ENCODE peak calls at places on chromosomes 1 and 21, in nine cellular contexts. Y, F, Q, V, P, L, O, X and J are unnamed samples.

GRCh38 chr1:152623203-152623844 is 421 bp upstream of the LCE3A start:
- DNase-seq in Y (no peak), F (no peak), Q (peak), V (no peak), P (no peak), L (no peak), O (peak), X (no peak), J (no peak)

GRCh38 chr1:50704126-50704525 is 255.9 kb downstream of the FAF1 start:
- DNase-seq in Y (no peak), F (no peak), Q (no peak), V (peak), P (no peak), L (peak), O (no peak), X (no peak), J (no peak)

GRCh38 chr1:110645962-110646735 is 28.6 kb downstream of the KCNA3 start:
- DNase-seq in Y (no peak), F (no peak), Q (no peak), V (no peak), P (no peak), L (no peak), O (no peak), X (no peak), J (no peak)

GRCh38 chr1:166457700-166458099 is 290.9 kb upstream of the FAM78B start:
- DNase-seq in Y (no peak), F (no peak), Q (no peak), V (no peak), P (no peak), L (no peak), O (no peak), X (no peak), J (no peak)

GRCh38 chr1:7501259-7501560 is 269.9 kb upstream of the VAMP3 start:
- DNase-seq in Y (peak), F (no peak), Q (no peak), V (no peak), P (peak), L (no peak), O (peak), X (no peak), J (no peak)

GRCh38 chr1:234607091-234608025 is 2.6 kb downstream of the IRF2BP2 start:
- DNase-seq in Y (peak), F (peak), Q (no peak), V (peak), P (peak), L (no peak), O (peak), X (no peak), J (peak)

GRCh38 chr1:208135354-208135753 is 108.8 kb downstream of the PLXNA2 start:
- DNase-seq in Y (peak), F (no peak), Q (no peak), V (no peak), P (peak), L (no peak), O (no peak), X (no peak), J (no peak)

GRCh38 chr1:226678701-226679100 is 60.4 kb downstream of the ITPKB start:
- DNase-seq in Y (no peak), F (no peak), Q (no peak), V (no peak), P (no peak), L (no peak), O (no peak), X (no peak), J (no peak)

GRCh38 chr1:228336308-228337030 is 70.2 kb downstream of the TRIM11 start:
- DNase-seq in Y (peak), F (no peak), Q (peak), V (no peak), P (peak), L (no peak), O (peak), X (no peak), J (peak)

GRCh38 chr21:14617836-14618235 is 71.7 kb upstream of the SAMSN1 start:
- DNase-seq in Y (no peak), F (no peak), Q (no peak), V (no peak), P (no peak), L (no peak), O (no peak), X (no peak), J (no peak)

GRCh38 chr1:82161651-82162238 is 361.0 kb downstream of the ADGRL2 start:
- DNase-seq in Y (no peak), F (no peak), Q (no peak), V (no peak), P (no peak), L (no peak), O (no peak), X (no peak), J (peak)

GRCh38 chr1:183597656-183598055 is 7.4 kb upstream of the NCF2 start:
- DNase-seq in Y (no peak), F (no peak), Q (no peak), V (no peak), P (no peak), L (no peak), O (no peak), X (no peak), J (no peak)

GRCh38 chr1:43990271-43991199 is 864 bp upstream of the CCDC24 start:
- DNase-seq in Y (no peak), F (no peak), Q (no peak), V (no peak), P (no peak), L (no peak), O (no peak), X (no peak), J (no peak)

GRCh38 chr1:183353597-183353996 is 64.6 kb downstream of the NMNAT2 start:
- DNase-seq in Y (no peak), F (no peak), Q (no peak), V (no peak), P (no peak), L (no peak), O (no peak), X (no peak), J (no peak)

GRCh38 chr1:246497331-246497915 is 9.7 kb downstream of the SMYD3 start:
- DNase-seq in Y (no peak), F (no peak), Q (no peak), V (peak), P (no peak), L (peak), O (no peak), X (no peak), J (no peak)

GRCh38 chr1:244876228-244876910 is 12.0 kb upstream of the HNRNPU start:
- DNase-seq in Y (no peak), F (no peak), Q (no peak), V (no peak), P (no peak), L (no peak), O (no peak), X (no peak), J (no peak)

GRCh38 chr1:210689741-210690635 is 361.3 kb downstream of the HHAT start:
- DNase-seq in Y (no peak), F (no peak), Q (no peak), V (peak), P (no peak), L (no peak), O (no peak), X (no peak), J (no peak)

GRCh38 chr1:194372266-194372665 is 1185.9 kb upstream of the B3GALT2 start:
- DNase-seq in Y (no peak), F (no peak), Q (no peak), V (no peak), P (no peak), L (no peak), O (no peak), X (no peak), J (no peak)

GRCh38 chr1:194367121-194367520 is 1180.7 kb upstream of the B3GALT2 start:
- DNase-seq in Y (no peak), F (no peak), Q (no peak), V (no peak), P (no peak), L (no peak), O (no peak), X (no peak), J (no peak)

GRCh38 chr1:194369622-194370021 is 1183.2 kb upstream of the B3GALT2 start:
- DNase-seq in Y (no peak), F (no peak), Q (no peak), V (no peak), P (no peak), L (no peak), O (no peak), X (no peak), J (no peak)

GRCh38 chr1:194366705-194367104 is 1180.3 kb upstream of the B3GALT2 start:
- DNase-seq in Y (no peak), F (no peak), Q (no peak), V (no peak), P (no peak), L (no peak), O (no peak), X (no peak), J (no peak)

DNA sequence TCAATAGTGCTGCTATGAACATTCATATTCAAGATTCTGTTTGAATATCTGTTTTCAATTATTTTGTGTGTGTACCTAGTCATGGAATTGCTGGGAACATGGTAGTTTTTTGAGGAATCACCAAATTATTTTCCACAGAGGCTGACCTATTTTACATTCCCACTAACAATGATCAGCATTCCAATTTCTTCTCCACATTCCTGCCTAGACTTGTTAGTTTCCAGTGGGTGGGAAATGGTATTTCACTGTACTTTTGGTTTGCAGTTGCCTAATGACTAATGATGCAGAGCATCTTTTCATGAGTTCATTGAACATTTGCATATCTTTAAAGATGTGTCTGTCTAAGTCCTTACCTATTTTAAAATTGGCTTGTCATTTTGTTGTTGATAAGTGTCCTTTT is 1182.6 kb upstream of the B3GALT2 start:
- DNase-seq in Y (no peak), F (no peak), Q (no peak), V (no peak), P (no peak), L (no peak), O (no peak), X (no peak), J (no peak)
- TF ChIP-seq POLR2A in Y (no peak), F (no peak), Q (no peak), V (no peak), P (no peak), L (no peak), O (no peak), X (no peak), J (no peak)

GRCh38 chr1:198540580-198540979 is at the start of gene ATP6V1G3:
- DNase-seq in Y (no peak), F (no peak), Q (no peak), V (no peak), P (no peak), L (no peak), O (no peak), X (no peak), J (no peak)

GRCh38 chr1:198535631-198536030 is 4.8 kb downstream of the ATP6V1G3 start:
- DNase-seq in Y (no peak), F (no peak), Q (no peak), V (no peak), P (no peak), L (no peak), O (no peak), X (no peak), J (no peak)

GRCh38 chr1:198542632-198543031 is 2.2 kb upstream of the ATP6V1G3 start:
- DNase-seq in Y (no peak), F (no peak), Q (no peak), V (no peak), P (no peak), L (no peak), O (no peak), X (no peak), J (no peak)

GRCh38 chr1:198541737-198542136 is 1.3 kb upstream of the ATP6V1G3 start:
- DNase-seq in Y (no peak), F (no peak), Q (no peak), V (no peak), P (no peak), L (no peak), O (no peak), X (no peak), J (no peak)

GRCh38 chr1:198538579-198539364 is 1.7 kb downstream of the ATP6V1G3 start:
- DNase-seq in Y (no peak), F (no peak), Q (no peak), V (no peak), P (no peak), L (no peak), O (no peak), X (no peak), J (no peak)
- H3K27ac ChIP-seq in Y (no peak), F (no peak), Q (no peak), V (no peak), P (no peak), L (no peak), O (no peak), X (no peak), J (no peak)

DNA sequence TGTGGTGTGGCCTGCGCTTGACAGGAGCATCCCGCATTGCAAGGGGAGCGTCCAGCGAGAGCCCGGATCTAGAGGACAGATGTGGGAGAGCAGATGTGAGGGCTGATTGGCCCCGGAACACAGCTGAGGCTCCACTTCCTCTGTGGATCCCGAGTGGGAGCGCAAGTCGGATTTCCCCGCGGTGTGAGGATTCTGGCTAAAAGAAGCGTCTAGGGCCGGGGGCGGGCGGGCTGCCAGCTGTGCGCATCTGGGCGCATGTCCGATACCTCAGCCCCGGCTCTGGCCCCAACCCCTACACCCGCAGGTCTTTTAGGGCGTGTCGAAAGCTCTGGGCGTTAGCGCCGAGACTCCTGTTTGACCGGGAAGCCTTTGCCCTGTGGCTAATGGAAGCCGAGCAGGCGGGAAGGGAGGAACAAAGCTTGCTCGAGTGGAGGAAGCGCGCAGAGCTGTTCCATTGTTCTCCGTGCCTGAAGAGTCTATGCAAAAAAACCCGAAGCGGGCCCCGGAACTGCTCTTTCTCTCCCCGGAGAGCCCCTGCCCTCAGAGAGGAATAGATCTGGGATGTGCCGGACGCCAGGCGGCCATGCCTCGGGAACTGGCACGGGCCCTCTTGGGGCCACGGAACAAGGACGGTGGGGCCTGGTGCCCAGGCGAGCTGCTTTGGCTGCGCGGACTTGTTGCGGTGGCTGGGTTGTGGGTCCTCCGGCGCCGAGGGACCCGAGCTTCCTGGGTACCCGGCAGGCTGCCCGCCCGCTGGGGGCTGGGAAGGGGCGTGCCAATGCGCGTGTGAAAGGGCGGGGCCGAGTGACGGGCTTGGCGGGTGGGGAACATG is 111.1 kb downstream of the NAV1 start:
- DNase-seq in Y (peak), F (peak), Q (peak), V (peak), P (peak), L (peak), O (peak), X (peak), J (peak)
- TF ChIP-seq POLR2A in Y (no peak), F (no peak), Q (peak), V (no peak), P (peak), L (no peak), O (no peak), X (peak), J (no peak)

DNA sequence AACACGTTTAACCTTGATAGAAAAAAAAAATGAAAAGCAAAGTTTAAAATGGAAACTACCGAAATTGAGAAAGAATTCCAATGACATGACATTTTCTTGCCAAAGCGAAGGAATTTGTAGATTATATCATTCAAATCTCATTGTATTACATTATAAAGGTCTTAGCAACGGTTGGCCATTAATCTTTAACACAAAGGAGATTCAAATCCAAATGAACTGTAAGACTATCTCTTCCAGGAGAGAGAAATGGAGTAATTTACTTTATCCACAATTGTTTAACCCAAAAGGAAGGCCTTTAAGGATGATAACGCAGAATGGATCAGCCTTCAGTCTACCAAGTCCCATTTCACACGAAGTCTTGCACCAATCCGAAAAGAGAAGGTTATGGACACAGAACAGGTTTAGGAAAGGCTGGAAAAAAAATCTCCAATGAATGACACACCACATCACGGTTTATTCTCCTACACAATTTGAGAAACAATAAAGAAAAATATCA is 1.5 kb downstream of the ENAH start:
- DNase-seq in Y (no peak), F (no peak), Q (no peak), V (peak), P (no peak), L (no peak), O (no peak), X (no peak), J (no peak)
- H3K27ac ChIP-seq in Y (no peak), F (no peak), Q (no peak), V (peak), P (no peak), L (no peak), O (peak), X (peak), J (peak)

DNA sequence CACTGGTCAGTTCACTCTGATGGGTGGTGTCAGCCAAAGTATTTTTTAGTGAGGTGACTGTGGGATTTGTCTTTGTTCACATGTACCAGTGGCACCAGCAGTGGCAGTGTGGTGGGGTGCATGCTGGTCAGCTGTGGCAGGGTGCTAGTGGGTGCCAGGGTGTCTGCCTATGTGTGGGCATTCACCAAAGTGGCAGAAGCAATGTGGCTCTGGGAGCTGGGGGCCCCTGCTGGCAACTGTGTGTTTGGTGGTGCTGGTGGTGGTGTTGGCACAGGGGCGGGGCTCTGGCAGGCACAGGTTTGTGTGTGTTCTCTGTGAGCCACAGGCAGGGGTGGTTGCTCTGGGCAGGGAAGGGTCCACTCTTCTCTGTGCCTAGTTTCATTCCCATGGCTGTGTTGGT is 161.5 kb downstream of the CENPF start:
- DNase-seq in Y (no peak), F (no peak), Q (no peak), V (no peak), P (no peak), L (no peak), O (no peak), X (no peak), J (no peak)
- TF ChIP-seq POLR2A in Y (no peak), F (no peak), Q (no peak), V (no peak), P (no peak), L (no peak), O (no peak), X (no peak), J (no peak)

GRCh38 chr1:230516890-230517289 is 90.8 kb upstream of the PGBD5 start:
- DNase-seq in Y (no peak), F (no peak), Q (no peak), V (no peak), P (no peak), L (no peak), O (no peak), X (no peak), J (no peak)
- H3K27ac ChIP-seq in Y (no peak), F (no peak), Q (no peak), V (no peak), P (no peak), L (no peak), O (no peak), X (no peak), J (no peak)